ENCODE peak calls at places on chromosomes 4 and X, in five cellular contexts. F is suprapubic skin, V is ovary, U is tibial nerve, W is body of pancreas. T is an unnamed sample.

GRCh38 chr4:186761281-186761897 is 37.7 kb upstream of the FAT1 start:
- DNase-seq in F (no peak), U (no peak), W (no peak), V (no peak), T (no peak)

GRCh38 chr4:177250056-177250696 is 59.5 kb upstream of the NEIL3 start:
- DNase-seq in W (peak), U (peak), V (peak), F (no peak), T (peak)

GRCh38 chrX:147950352-147950751 is 30.8 kb upstream of the FMR1NB start:
- DNase-seq in W (no peak), U (no peak), F (no peak), V (no peak), T (no peak)

GRCh38 chr4:139735381-139736256 is 70.0 kb downstream of the MGST2 start:
- DNase-seq in U (no peak), F (no peak), V (peak), W (peak), T (no peak)

GRCh38 chrX:106436695-106437094 is 175.1 kb upstream of the RADX start:
- DNase-seq in F (no peak), W (no peak), U (no peak), V (no peak), T (no peak)

GRCh38 chr4:169619518-169619957 is 840 bp upstream of the CLCN3 start:
- DNase-seq in U (no peak), F (no peak), V (peak), W (peak), T (peak)

GRCh38 chr4:159564615-159565014 is 461.7 kb downstream of the RAPGEF2 start:
- DNase-seq in F (no peak), V (no peak), U (no peak), W (peak), T (peak)

GRCh38 chrX:25151749-25152148 is 136.0 kb upstream of the ARX start:
- DNase-seq in W (no peak), U (no peak), F (no peak), V (no peak), T (no peak)

GRCh38 chrX:18291006-18291545 is 63.4 kb downstream of the SCML2 start:
- DNase-seq in F (no peak), V (no peak), W (no peak), U (no peak), T (no peak)

GRCh38 chr4:83013931-83014330 is 3.3 kb upstream of the LIN54 start:
- DNase-seq in W (no peak), V (no peak), F (no peak), U (no peak), T (no peak)

GRCh38 chr4:151711680-151712079 is 49.1 kb downstream of the GATB start:
- DNase-seq in W (no peak), F (no peak), V (no peak), U (no peak), T (no peak)

GRCh38 chrX:145817299-145817665 is 347 bp upstream of the SLITRK2 start:
- DNase-seq in W (no peak), V (no peak), F (no peak), U (no peak), T (no peak)

GRCh38 chrX:111742018-111742417 is 61.0 kb downstream of the ALG13 start:
- DNase-seq in W (no peak), V (no peak), F (no peak), U (no peak), T (no peak)

GRCh38 chr4:150395872-150396271 is 186.1 kb upstream of the MAB21L2 start:
- DNase-seq in F (no peak), V (no peak), W (no peak), U (no peak), T (no peak)

GRCh38 chrX:129659137-129659536 is 4.4 kb upstream of the APLN start:
- DNase-seq in V (no peak), W (no peak), U (no peak), F (no peak), T (no peak)

DNA sequence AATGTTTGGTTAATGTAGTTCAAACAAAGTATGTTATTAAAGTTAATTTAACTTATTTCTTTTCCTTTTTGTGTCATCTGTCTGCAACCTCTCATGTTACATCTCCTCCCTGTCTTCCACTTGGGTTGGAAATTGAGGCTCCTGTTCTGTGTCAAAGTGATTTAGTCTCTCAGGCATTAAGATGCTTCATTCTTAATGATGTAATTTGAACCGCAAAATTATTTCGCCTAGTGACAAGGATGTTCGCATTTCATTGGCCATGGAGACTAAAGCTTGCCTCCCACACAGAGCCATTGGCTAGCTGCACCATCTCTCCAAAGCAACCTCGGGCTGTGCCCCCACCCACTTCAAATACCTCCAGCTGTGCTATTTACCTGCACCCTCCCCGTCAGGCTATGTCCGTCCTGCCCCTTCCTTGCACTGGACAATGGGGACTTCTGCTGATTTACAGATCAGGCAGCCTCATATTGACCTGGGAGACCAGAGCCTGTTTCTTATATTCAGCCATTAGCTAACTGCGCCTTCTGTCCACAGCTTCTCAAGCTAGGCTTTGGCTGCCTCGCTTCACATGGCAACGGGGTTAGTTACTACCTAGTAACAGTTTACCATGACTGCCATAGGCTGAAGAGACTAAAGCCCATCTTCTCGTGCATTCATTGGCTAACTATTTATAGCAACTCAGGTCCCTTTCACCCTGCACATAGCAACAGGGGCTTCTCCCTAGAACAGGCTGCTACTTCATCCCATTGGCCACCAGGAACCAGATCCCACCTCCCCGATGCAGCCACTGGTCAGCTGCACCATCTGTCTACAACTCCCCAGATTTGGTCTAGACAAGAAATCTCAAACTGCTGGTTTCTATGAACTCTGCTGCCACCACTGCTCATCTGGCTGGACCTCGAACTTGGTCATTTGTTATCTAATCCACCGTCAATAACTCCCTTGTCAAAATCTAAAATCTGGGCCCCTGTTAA is 8.6 kb upstream of the ZNF157 start:
- DNase-seq in U (peak), W (peak), V (peak), F (no peak), T (peak)
- TF ChIP-seq CTCF in U (no peak), W (no peak), V (no peak), F (no peak), T (no peak)

GRCh38 chr4:189786447-189786846 is 154.2 kb upstream of the FRG1 start:
- DNase-seq in W (no peak), F (no peak), U (no peak), V (no peak), T (no peak)

GRCh38 chr4:189787216-189788031 is 153.2 kb upstream of the FRG1 start:
- DNase-seq in F (no peak), V (no peak), U (no peak), W (no peak), T (no peak)

GRCh38 chr4:189784651-189785050 is 156.0 kb upstream of the FRG1 start:
- DNase-seq in F (no peak), U (no peak), W (no peak), V (no peak), T (no peak)

GRCh38 chr4:189785257-189785656 is 155.4 kb upstream of the FRG1 start:
- DNase-seq in U (no peak), F (no peak), V (no peak), W (no peak), T (no peak)
- H3K4me3 ChIP-seq in U (no peak), F (no peak), V (no peak), W (no peak), T (no peak)

DNA sequence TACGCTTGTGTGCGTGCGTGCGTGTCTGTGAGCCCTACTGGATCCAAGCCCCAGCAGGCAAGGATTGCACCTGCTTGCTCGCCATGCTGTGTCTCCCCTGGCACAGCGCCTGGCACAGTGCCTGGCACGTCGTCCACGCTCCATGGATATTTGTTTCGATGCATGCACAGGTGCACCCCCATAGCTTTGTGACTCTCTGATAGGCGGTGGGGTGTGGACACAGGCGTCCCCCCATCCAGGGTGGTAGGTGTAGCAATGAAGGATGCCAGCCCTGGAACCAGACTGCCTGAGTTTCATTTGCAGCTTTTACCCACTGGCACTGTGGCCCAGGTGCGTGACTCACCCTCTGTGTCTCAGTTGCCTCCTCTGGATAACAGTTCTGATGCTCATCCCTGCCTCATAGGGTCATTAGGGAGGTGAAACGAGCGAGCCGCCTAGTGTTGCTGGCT is 20.2 kb downstream of the PIGG start:
- DNase-seq in F (no peak), W (no peak), V (no peak), U (no peak), T (no peak)
- TF ChIP-seq POLR2A in F (no peak), W (no peak), V (no peak), U (no peak), T (no peak)

DNA sequence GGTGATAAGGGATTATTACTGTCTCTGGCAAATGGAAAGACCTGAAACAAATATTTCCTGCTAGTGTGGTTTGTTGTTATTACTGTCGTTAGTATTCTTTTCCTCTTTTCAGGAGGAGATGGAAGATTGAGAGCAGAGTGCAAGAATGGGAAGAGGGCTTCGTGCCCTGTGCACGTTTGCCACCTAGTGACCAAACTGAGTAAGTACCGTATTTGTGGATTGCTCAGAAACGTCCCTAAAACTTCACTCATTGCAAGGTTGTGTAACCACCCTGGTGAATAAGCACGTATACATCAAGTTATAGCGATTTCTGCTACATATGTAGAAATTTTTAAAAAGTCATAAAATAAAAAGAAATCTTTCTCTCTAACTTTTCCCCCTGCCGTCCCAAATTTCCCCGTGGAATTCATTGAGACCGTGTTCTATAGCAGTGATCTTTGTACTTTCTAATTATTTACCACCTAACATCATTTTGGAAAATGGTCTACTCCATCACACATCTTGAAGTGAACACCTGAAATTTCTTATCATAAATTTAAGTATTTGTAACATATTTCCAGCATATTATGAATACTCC is 24.3 kb downstream of the LINC00632 start:
- DNase-seq in V (no peak), F (no peak), U (no peak), W (peak), T (no peak)
- TF ChIP-seq CTCF in V (no peak), F (peak), U (peak), W (peak), T (peak)

GRCh38 chrX:122303761-122304160 is 880.3 kb upstream of the GRIA3 start:
- DNase-seq in U (no peak), F (no peak), W (no peak), V (no peak), T (no peak)
- H3K4me3 ChIP-seq in U (no peak), F (no peak), W (no peak), V (no peak), T (no peak)

GRCh38 chr4:3483471-3483921 is 20.4 kb downstream of the DOK7 start:
- DNase-seq in U (no peak), F (no peak), V (no peak), W (no peak), T (no peak)

GRCh38 chr4:3485011-3485881 is 22.1 kb downstream of the DOK7 start:
- DNase-seq in U (no peak), F (no peak), W (no peak), V (no peak), T (peak)

GRCh38 chr4:3485882-3486555 is 22.9 kb downstream of the DOK7 start:
- DNase-seq in F (no peak), U (no peak), W (no peak), V (no peak), T (peak)

GRCh38 chr4:3482707-3483106 is 19.6 kb downstream of the DOK7 start:
- DNase-seq in U (no peak), V (no peak), W (no peak), F (no peak), T (no peak)

DNA sequence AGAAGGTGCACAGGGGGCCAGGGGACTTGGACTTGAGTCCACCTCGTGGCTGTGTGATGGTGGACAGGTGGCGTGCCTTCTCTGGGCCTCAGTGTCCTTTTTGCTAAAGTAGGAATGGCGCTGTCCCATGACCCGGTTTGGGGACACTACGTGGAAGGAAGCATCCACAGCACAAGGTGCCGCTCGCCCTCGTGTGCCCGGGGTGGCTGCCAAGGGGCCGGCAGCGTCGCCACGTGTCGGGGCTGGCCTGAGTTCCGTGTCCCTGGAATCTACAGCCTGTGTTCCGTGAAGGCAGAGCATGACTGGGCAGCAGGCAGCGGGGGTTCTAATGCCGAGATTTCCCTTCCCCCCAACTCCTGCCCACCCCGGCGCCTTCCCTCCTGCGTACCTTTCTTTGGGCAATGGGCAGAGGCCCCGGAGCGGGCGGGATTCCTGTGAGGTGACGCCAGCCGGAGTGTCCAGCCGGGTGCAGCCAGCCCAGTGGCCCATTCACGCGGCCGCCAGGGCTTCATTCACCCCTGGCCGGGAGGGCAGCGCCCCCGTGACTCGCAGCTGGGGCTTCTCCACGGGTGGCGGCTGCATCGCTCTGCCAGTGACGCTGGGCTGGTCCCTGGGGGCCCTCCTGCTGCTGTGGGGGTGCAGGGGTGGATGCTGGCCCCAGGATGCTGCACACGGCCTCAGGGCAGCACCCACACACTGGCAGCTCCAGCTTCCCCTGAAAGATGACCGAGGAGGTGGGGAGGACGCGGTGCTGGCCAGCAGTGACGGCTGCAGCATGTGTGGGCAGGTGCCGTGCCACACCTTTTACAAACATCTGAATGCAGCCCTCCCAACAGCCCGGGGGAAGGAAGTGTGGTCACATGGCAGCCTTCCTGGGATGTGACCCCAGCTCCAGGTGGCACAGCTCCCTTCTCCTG is 21.2 kb downstream of the DOK7 start:
- DNase-seq in U (no peak), F (no peak), W (no peak), V (no peak), T (peak)
- TF ChIP-seq POLR2A in U (no peak), F (no peak), W (peak), V (no peak), T (no peak)

GRCh38 chr4:146900295-146900694 is 45.4 kb downstream of the TTC29 start:
- DNase-seq in U (no peak), V (no peak), W (no peak), F (no peak), T (no peak)
- TF ChIP-seq CTCF in U (no peak), V (no peak), W (no peak), F (no peak), T (no peak)

GRCh38 chr4:118975487-118976192 is 87.0 kb downstream of the SYNPO2 start:
- DNase-seq in W (no peak), U (no peak), F (no peak), V (no peak), T (no peak)
- H3K4me3 ChIP-seq in W (no peak), U (no peak), F (no peak), V (no peak), T (no peak)

DNA sequence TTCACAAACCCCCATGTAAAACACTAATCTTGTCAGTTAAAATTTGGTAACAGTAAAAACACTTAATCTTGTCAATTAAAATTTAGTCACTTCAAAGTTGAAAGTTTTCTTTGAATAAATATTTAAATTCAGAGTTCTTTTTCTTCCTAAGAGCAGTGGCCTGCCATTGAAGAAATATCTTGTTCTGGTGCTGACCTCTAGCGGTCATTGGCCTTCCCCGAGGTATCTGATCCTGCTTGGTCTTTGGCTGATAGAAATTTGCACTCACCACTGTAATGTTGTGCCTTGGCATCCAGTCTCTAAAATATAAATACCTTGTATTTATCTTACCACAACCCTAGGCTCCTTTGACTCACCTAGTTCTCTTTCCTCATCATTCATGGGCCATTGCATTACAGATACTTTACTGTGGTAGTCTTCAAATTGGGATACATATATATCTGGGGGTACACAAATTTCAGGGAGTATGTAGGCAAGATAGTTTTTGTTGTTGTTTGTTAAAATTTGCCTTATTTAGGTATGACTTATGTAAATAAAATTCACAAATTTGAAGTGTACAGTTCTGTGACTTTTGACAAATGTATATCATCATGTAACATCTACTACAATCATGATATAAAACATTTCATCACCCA is 6.7 kb upstream of the ART3 start:
- DNase-seq in U (peak), W (peak), V (peak), F (no peak), T (peak)
- TF ChIP-seq POLR2A in U (no peak), W (no peak), V (no peak), F (no peak), T (no peak)